ENCODE peak calls at places on chromosomes 2 and 18, in ten cellular contexts. K is CD8-positive, alpha-beta T cell; J is cardiac muscle cell; Q is fibroblast of mammary gland; O is fibroblast of lung; C is keratinocyte; E is left ventricle myocardium inferior; L is ascending aorta; M is lower lobe of right lung; A is stomach. U is an unnamed sample.

GRCh38 chr2:30026091-30027055 is 105.0 kb upstream of the ALK start:
- DNase-seq in K (no peak), A (peak), E (peak), M (no peak), L (no peak), Q (peak), C (peak), O (peak), J (peak), U (peak)

GRCh38 chr18:24488824-24489493 is 28.5 kb downstream of the HRH4 start:
- DNase-seq in Q (peak), E (no peak), L (no peak), O (peak), A (no peak), M (no peak), J (peak), C (no peak), K (no peak), U (no peak)

GRCh38 chr2:108182489-108182888 is 57.3 kb upstream of the SULT1C3 start:
- DNase-seq in A (no peak), E (no peak), O (no peak), J (peak), C (no peak), L (no peak), K (no peak), M (no peak), Q (peak), U (no peak)

GRCh38 chr2:37573406-37573805 is 98.0 kb downstream of the CDC42EP3 start:
- DNase-seq in L (no peak), J (no peak), M (no peak), O (peak), E (no peak), A (no peak), K (no peak), Q (peak), C (no peak), U (no peak)

GRCh38 chr2:27830616-27831120 is 59.1 kb downstream of the MRPL33 start:
- DNase-seq in Q (no peak), J (no peak), L (no peak), M (no peak), A (no peak), C (no peak), E (no peak), O (no peak), K (no peak), U (no peak)

GRCh38 chr18:11096411-11096810 is 53.0 kb downstream of the PIEZO2 start:
- DNase-seq in J (peak), E (no peak), Q (no peak), A (no peak), C (no peak), K (no peak), M (no peak), L (no peak), O (no peak), U (no peak)

GRCh38 chr2:40353236-40353635 is 98.7 kb downstream of the SLC8A1 start:
- DNase-seq in M (no peak), L (no peak), O (peak), K (no peak), Q (peak), C (no peak), J (peak), A (no peak), E (no peak), U (no peak)

GRCh38 chr2:3449106-3449505 is 69.6 kb downstream of the TRAPPC12 start:
- DNase-seq in O (peak), A (no peak), M (no peak), J (peak), E (no peak), C (no peak), Q (peak), K (no peak), L (no peak), U (no peak)

GRCh38 chr2:133819906-133820305 is 251.6 kb upstream of the NCKAP5 start:
- DNase-seq in M (no peak), O (no peak), C (no peak), E (no peak), A (no peak), K (no peak), L (no peak), J (no peak), Q (peak), U (no peak)

GRCh38 chr2:109128466-109129355 is at the start of gene SH3RF3:
- DNase-seq in O (peak), E (peak), A (peak), C (no peak), J (peak), M (peak), Q (peak), K (no peak), L (no peak), U (peak)

GRCh38 chr2:199366406-199366805 is 91.3 kb downstream of the SATB2 start:
- DNase-seq in C (no peak), L (no peak), E (no peak), O (no peak), K (no peak), M (no peak), Q (no peak), J (no peak), A (no peak), U (no peak)

GRCh38 chr18:378039-378438 is 110.2 kb upstream of the THOC1 start:
- DNase-seq in K (no peak), E (no peak), O (no peak), J (no peak), M (no peak), C (no peak), A (no peak), L (no peak), Q (no peak), U (no peak)

GRCh38 chr18:79577451-79578395 is 101.9 kb upstream of the CTDP1 start:
- DNase-seq in A (no peak), Q (no peak), C (no peak), J (peak), O (no peak), K (no peak), E (peak), M (peak), L (no peak), U (no peak)

GRCh38 chr2:141515931-141516330 is 614.9 kb downstream of the LRP1B start:
- DNase-seq in C (no peak), M (no peak), J (no peak), Q (no peak), O (no peak), K (no peak), A (no peak), E (no peak), L (no peak), U (no peak)

GRCh38 chr2:56015631-56016251 is 92.2 kb upstream of the EFEMP1 start:
- DNase-seq in O (no peak), J (no peak), L (no peak), A (no peak), C (no peak), E (no peak), M (no peak), Q (no peak), K (no peak), U (no peak)

GRCh38 chr2:177264539-177265385 is at the start of gene NFE2L2:
- DNase-seq in M (peak), L (peak), O (peak), E (peak), C (no peak), K (peak), A (peak), Q (peak), J (peak), U (peak)

DNA sequence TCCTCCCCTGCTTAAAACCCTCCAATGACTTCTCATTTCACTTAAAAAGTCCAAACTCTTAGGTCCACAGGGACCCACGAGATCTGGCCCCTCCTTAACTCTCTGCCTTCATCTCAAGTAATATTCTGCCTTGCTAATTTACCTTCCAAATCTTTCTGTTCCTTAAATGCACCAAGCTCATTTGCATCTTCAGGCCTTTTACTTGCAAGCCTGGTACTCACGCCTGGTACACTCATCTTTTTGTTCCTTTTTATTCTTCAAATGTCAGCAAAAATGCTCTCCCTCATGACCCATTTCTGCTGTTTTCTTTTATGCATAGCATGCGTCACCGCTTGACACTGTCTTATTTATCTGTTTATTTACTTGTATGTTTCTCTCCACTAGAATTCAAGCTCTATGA is 2.7 kb upstream of the WIPF1 start:
- DNase-seq in E (no peak), M (no peak), J (no peak), L (no peak), O (no peak), C (no peak), Q (no peak), K (no peak), A (no peak), U (no peak)
- H3K4me3 ChIP-seq in E (no peak), M (no peak), J (no peak), L (no peak), O (no peak), C (no peak), Q (no peak), K (no peak), A (no peak), U (no peak)

GRCh38 chr2:12806535-12806934 is 89.8 kb downstream of the TRIB2 start:
- DNase-seq in J (no peak), E (no peak), Q (no peak), C (no peak), O (no peak), A (no peak), M (no peak), K (no peak), L (no peak), U (no peak)
- H3K4me3 ChIP-seq in J (no peak), E (no peak), Q (no peak), C (no peak), O (no peak), A (no peak), M (no peak), K (no peak), L (no peak), U (no peak)

DNA sequence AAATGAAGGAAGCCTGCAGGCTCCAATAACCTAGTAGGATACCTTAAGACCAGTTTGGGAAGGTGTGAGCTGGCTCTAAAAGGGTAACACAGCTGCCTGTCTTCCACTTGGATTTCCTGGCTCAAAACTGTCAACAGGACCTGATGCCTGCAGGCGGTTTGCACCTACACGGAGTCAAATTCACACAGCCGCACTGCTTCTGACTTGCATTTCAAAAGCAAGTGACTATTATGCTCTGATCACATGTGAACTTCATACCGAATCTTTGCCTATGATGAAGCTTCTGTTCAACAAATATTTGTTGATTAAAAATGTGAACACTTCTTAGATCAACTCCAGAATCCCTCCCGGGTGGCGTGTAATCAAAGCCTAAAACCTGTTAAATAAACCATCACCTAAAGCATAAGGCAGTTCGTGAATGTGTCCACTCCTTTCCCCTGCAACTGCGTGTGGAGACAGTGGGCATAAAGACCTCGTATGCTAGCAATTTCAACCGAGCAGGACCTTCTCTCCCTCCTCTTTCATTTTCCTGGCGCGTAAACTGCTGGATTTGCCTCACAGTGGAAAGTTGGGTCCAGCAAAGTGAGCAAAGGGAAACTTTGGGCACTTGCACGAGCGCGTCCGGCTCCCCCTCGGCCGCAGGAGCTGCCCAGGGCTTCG is 784 bp downstream of the CRACDL start:
- DNase-seq in A (no peak), C (no peak), K (no peak), Q (no peak), M (no peak), O (no peak), L (no peak), J (no peak), E (no peak), U (no peak)
- H3K4me3 ChIP-seq in A (peak), C (peak), K (peak), Q (no peak), M (peak), O (peak), L (peak), J (peak), E (peak), U (peak)

DNA sequence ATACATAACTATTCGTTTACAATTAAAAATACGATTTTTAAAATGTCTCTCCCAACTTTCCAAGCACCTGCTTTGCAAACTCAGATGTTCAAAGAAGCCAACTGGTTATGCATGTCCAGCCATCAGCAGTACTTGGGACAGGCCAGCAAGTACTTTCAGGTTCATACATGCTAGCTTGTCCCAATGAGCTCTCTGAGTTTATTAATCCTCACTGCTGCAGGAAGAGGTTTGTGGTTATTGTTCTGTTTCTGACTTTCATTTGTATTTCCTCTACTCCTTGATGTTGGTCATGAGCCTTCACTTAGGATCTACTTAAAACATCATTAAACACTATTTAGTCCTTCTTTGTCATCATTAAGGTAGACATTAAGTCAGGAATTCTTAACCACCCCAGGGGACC is 374.1 kb downstream of the LRATD1 start:
- DNase-seq in J (no peak), O (no peak), E (no peak), Q (no peak), L (no peak), A (no peak), M (no peak), C (no peak), K (no peak), U (no peak)
- H3K4me3 ChIP-seq in J (no peak), O (no peak), E (no peak), Q (no peak), L (no peak), A (no peak), M (no peak), C (no peak), K (no peak), U (no peak)

GRCh38 chr2:43221660-43222471 is 4.5 kb downstream of the ZFP36L2 start:
- DNase-seq in M (peak), Q (peak), L (peak), K (peak), A (peak), O (peak), E (peak), C (no peak), J (peak), U (peak)

GRCh38 chr2:43223412-43224040 is 2.9 kb downstream of the ZFP36L2 start:
- DNase-seq in L (no peak), M (peak), Q (peak), C (no peak), J (peak), A (no peak), O (peak), E (no peak), K (no peak), U (no peak)

GRCh38 chr2:43224131-43224570 is 2.3 kb downstream of the ZFP36L2 start:
- DNase-seq in A (peak), O (peak), L (no peak), E (peak), Q (peak), M (peak), K (peak), J (peak), C (no peak), U (peak)

GRCh38 chr2:43220982-43221659 is 5.3 kb downstream of the ZFP36L2 start:
- DNase-seq in E (peak), K (peak), A (peak), O (peak), C (no peak), M (peak), L (no peak), J (peak), Q (peak), U (peak)

DNA sequence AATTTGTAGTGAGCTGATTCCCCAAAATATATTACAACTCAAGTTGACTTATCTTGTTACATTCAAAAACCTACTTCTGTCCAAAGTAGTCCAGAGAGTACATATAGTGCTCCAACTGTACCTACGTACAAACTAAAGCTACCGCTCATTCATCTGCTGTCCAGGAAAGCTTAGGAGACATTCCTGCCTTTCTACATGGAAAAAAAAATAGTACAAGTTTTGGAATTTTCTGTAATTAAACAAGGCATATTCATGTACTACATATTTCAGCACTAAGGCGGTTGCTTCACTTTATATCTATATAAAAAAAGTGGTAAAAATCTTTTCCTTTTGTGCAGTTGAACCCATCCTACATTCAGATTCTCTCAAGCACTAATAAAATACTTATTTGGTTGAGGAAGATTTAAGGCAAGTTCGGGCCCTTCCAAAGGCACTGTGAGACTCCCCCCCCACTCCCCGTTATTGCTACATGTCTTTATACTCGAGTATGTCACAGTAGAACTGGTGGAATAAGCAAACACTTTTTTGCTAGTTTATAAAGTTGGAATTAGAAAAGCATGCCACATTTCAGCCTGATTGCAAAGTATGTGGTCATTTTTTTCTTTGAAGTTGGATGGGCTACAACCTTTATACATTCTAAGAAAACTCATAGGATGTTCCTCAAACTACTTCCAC is 3.8 kb downstream of the ZFP36L2 start:
- DNase-seq in Q (peak), A (no peak), O (peak), J (peak), K (no peak), L (no peak), M (peak), E (no peak), C (no peak), U (no peak)
- H3K4me3 ChIP-seq in Q (peak), A (peak), O (peak), J (peak), K (peak), L (peak), M (peak), E (peak), C (peak), U (peak)

GRCh38 chr2:161217597-161218185 is 57.5 kb downstream of the TANK start:
- DNase-seq in C (no peak), Q (no peak), E (no peak), O (peak), J (no peak), K (no peak), L (no peak), A (no peak), M (no peak), U (no peak)
- H3K4me3 ChIP-seq in C (no peak), Q (no peak), E (no peak), O (no peak), J (no peak), K (no peak), L (no peak), A (no peak), M (no peak), U (no peak)

DNA sequence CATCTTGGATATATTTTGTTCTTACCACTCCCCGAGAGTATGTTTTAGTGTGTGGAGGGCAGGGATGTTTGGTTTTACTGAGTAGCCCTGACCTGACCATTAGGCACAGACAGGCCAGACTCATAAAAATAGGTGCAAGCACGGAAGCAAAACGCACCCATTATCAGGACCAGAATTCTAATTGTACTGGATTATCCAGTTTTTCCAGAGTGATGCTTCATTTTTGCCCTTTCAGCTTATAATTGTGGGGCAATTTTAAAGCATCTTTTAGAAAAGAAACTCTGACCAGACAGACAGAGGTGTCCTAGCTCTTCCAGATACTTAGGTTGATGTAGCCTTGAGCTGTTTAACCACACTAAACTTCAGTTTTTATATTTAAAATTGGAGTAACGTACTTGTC is 4.4 kb downstream of the NCOA1 start:
- DNase-seq in C (no peak), A (no peak), J (no peak), E (no peak), O (no peak), M (no peak), Q (no peak), L (no peak), K (no peak), U (no peak)
- H3K4me3 ChIP-seq in C (no peak), A (no peak), J (no peak), E (no peak), O (no peak), M (no peak), Q (no peak), L (no peak), K (no peak), U (no peak)

U was measured in prostate gland.